ENCODE peak calls at places on chromosome 11, in four cellular contexts. K is NCI-H1930, T is T-helper 9 cell, Q is cardiac muscle cell. Y is an unnamed sample.

GRCh38 chr11:68694404-68695297 is 10.3 kb downstream of the GAL start:
- DNase-seq in K (no peak), T (no peak), Q (no peak), Y (no peak)

GRCh38 chr11:335779-336665 is 15.4 kb upstream of the IFITM3 start:
- DNase-seq in K (no peak), T (no peak), Q (no peak), Y (peak)

GRCh38 chr11:5689551-5689983 is at the start of gene TRIM22:
- DNase-seq in Q (no peak), T (no peak), K (no peak), Y (no peak)

GRCh38 chr11:119169272-119169719 is 771 bp downstream of the NLRX1 start:
- DNase-seq in K (no peak), T (no peak), Q (peak), Y (peak)

GRCh38 chr11:111384494-111384893 is 5.4 kb upstream of the POU2AF1 start:
- DNase-seq in T (no peak), K (no peak), Q (no peak), Y (no peak)

GRCh38 chr11:46121724-46122477 is 647 bp upstream of the PHF21A start:
- DNase-seq in Q (peak), T (peak), K (peak), Y (peak)

GRCh38 chr11:76574406-76574805 is 96.1 kb downstream of the LRRC32 start:
- DNase-seq in T (no peak), Q (no peak), K (no peak), Y (no peak)

GRCh38 chr11:65135633-65136145 is 1.4 kb upstream of the SYVN1 start:
- DNase-seq in Q (no peak), K (no peak), T (no peak), Y (no peak)

GRCh38 chr11:47241740-47242400 is 6.7 kb downstream of the ACP2 start:
- DNase-seq in Q (no peak), K (no peak), T (no peak), Y (no peak)

GRCh38 chr11:27997344-27997743 is 110.6 kb downstream of the KIF18A start:
- DNase-seq in K (no peak), Q (no peak), T (no peak), Y (no peak)

GRCh38 chr11:1586699-1587098 is 1.6 kb upstream of the KRTAP5-1 start:
- DNase-seq in Q (no peak), T (no peak), K (no peak), Y (no peak)